ENCODE peak calls at places on chromosome 20, in eight cellular contexts. One of them, this sample, is unnamed.
A peak's percentile ranks its signal among the peaks of the same experiment; 100 is the strongest.

GRCh38 chr20:41373851-41374567 is 7.4 kb upstream of the EMILIN3 start:
- DNase-seq in A549: no peak
- DNase-seq in body of pancreas: no peak
- DNase-seq in esophagus squamous epithelium: no peak
- DNase-seq in tibial nerve: no peak
- DNase-seq in lower leg skin: no peak
- DNase-seq in IMR-90: no peak
- DNase-seq in Peyer's patch: no peak
- DNase-seq in this sample: no peak

GRCh38 chr20:39624316-39624715 is 662.2 kb downstream of the DHX35 start:
- DNase-seq in Peyer's patch: no peak
- DNase-seq in A549: no peak
- DNase-seq in body of pancreas: no peak
- DNase-seq in tibial nerve: no peak
- DNase-seq in lower leg skin: no peak
- DNase-seq in esophagus squamous epithelium: no peak
- DNase-seq in IMR-90: no peak
- DNase-seq in this sample: no peak

GRCh38 chr20:17525650-17526049 is 5.5 kb downstream of the BFSP1 start:
- DNase-seq in Peyer's patch: no peak
- DNase-seq in IMR-90: no peak
- DNase-seq in lower leg skin: peak; percentile 40
- DNase-seq in body of pancreas: peak; percentile 44
- DNase-seq in A549: peak; percentile 75
- DNase-seq in esophagus squamous epithelium: no peak
- DNase-seq in tibial nerve: no peak
- DNase-seq in this sample: no peak

GRCh38 chr20:20237093-20237959 is 130.6 kb upstream of the INSM1 start:
- DNase-seq in esophagus squamous epithelium: no peak
- DNase-seq in Peyer's patch: no peak
- DNase-seq in lower leg skin: no peak
- DNase-seq in A549: peak; percentile 40
- DNase-seq in tibial nerve: no peak
- DNase-seq in body of pancreas: peak; percentile 49
- DNase-seq in IMR-90: peak; percentile 14
- DNase-seq in this sample: peak; percentile 52

GRCh38 chr20:10034717-10035571 is at the start of gene ANKEF1:
- DNase-seq in esophagus squamous epithelium: peak; percentile 11
- DNase-seq in Peyer's patch: peak; percentile 95
- DNase-seq in IMR-90: peak; percentile 2
- DNase-seq in A549: peak; percentile 91
- DNase-seq in body of pancreas: peak; percentile 95
- DNase-seq in tibial nerve: peak; percentile 18
- DNase-seq in lower leg skin: peak; percentile 87
- DNase-seq in this sample: peak; percentile 84

GRCh38 chr20:33719277-33719988 is 677 bp downstream of the PXMP4 start:
- DNase-seq in Peyer's patch: no peak
- DNase-seq in A549: no peak
- DNase-seq in tibial nerve: no peak
- DNase-seq in esophagus squamous epithelium: no peak
- DNase-seq in lower leg skin: no peak
- DNase-seq in body of pancreas: no peak
- DNase-seq in IMR-90: no peak
- DNase-seq in this sample: no peak

GRCh38 chr20:8215516-8215915 is 83.5 kb downstream of the PLCB1 start:
- DNase-seq in esophagus squamous epithelium: no peak
- DNase-seq in Peyer's patch: no peak
- DNase-seq in lower leg skin: no peak
- DNase-seq in tibial nerve: no peak
- DNase-seq in IMR-90: peak; percentile 83
- DNase-seq in A549: no peak
- DNase-seq in body of pancreas: no peak
- DNase-seq in this sample: no peak

GRCh38 chr20:10511166-10511506 is 76.0 kb downstream of the SLX4IP start:
- DNase-seq in esophagus squamous epithelium: no peak
- DNase-seq in tibial nerve: no peak
- DNase-seq in lower leg skin: no peak
- DNase-seq in body of pancreas: no peak
- DNase-seq in IMR-90: no peak
- DNase-seq in Peyer's patch: no peak
- DNase-seq in A549: no peak
- DNase-seq in this sample: no peak

GRCh38 chr20:40223818-40224217 is 465.2 kb downstream of the MAFB start:
- DNase-seq in body of pancreas: no peak
- DNase-seq in A549: no peak
- DNase-seq in lower leg skin: no peak
- DNase-seq in Peyer's patch: no peak
- DNase-seq in esophagus squamous epithelium: no peak
- DNase-seq in tibial nerve: no peak
- DNase-seq in IMR-90: no peak
- DNase-seq in this sample: no peak

GRCh38 chr20:59961423-59961822 is 3.2 kb downstream of the CDH26 start:
- DNase-seq in lower leg skin: no peak
- DNase-seq in body of pancreas: no peak
- DNase-seq in esophagus squamous epithelium: no peak
- DNase-seq in Peyer's patch: no peak
- DNase-seq in IMR-90: no peak
- DNase-seq in A549: no peak
- DNase-seq in tibial nerve: no peak
- DNase-seq in this sample: no peak
- TF ChIP-seq POLR2A in lower leg skin: no peak
- TF ChIP-seq POLR2A in body of pancreas: no peak
- TF ChIP-seq POLR2A in esophagus squamous epithelium: no peak
- TF ChIP-seq POLR2A in Peyer's patch: no peak
- TF ChIP-seq POLR2A in IMR-90: no peak
- TF ChIP-seq POLR2A in A549: no peak
- TF ChIP-seq POLR2A in tibial nerve: no peak
- TF ChIP-seq POLR2A in this sample: no peak

DNA sequence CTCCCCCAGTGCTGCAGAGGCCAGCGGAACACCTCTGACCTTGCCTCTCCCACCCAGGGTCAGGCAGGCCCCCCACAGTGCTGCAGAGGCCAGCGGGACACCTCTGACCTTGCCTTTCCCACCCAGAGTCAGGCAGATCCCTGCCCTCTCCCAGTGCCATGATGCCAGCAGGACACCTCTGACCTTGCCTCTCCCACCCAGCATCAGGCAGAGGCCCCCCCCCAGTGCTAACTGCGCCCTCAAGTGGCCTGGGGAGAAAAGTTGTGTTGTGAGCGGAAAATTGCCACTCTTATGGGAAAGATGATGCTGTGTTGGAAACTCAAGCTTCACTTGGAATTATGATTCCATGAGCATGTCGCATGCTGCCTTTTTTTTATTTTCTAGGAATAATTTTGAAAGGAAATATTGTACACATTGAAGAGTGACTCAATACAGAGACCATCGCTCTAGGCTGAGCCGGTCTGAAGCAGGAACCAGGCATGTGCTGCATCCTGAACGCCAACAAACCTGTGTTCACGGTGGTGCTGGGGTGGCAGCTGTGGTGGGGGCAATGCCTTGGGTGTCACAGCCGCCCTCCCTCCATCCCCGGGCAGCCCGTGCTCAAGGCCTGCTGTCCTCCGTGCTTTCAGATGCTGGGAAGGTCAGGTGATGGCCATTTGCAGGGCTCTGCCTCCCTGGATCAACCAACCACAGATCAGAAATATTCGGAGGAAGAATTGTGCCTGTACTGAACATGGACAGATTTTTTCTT is 98.6 kb downstream of the CDH4 start:
- DNase-seq in esophagus squamous epithelium: no peak
- DNase-seq in lower leg skin: no peak
- DNase-seq in Peyer's patch: no peak
- DNase-seq in A549: no peak
- DNase-seq in tibial nerve: no peak
- DNase-seq in body of pancreas: no peak
- DNase-seq in IMR-90: no peak
- DNase-seq in this sample: no peak
- TF ChIP-seq CTCF in esophagus squamous epithelium: no peak
- TF ChIP-seq CTCF in lower leg skin: no peak
- TF ChIP-seq CTCF in Peyer's patch: no peak
- TF ChIP-seq CTCF in A549: no peak
- TF ChIP-seq CTCF in tibial nerve: no peak
- TF ChIP-seq CTCF in body of pancreas: no peak
- TF ChIP-seq CTCF in IMR-90: no peak
- TF ChIP-seq CTCF in this sample: no peak

GRCh38 chr20:58243653-58244410 is 15.4 kb upstream of the ANKRD60 start:
- DNase-seq in Peyer's patch: no peak
- DNase-seq in A549: no peak
- DNase-seq in lower leg skin: peak; percentile 31
- DNase-seq in tibial nerve: no peak
- DNase-seq in IMR-90: peak; percentile 60
- DNase-seq in body of pancreas: no peak
- DNase-seq in esophagus squamous epithelium: no peak
- DNase-seq in this sample: no peak
- TF ChIP-seq POLR2A in Peyer's patch: no peak
- TF ChIP-seq POLR2A in A549: no peak
- TF ChIP-seq POLR2A in lower leg skin: no peak
- TF ChIP-seq POLR2A in tibial nerve: no peak
- TF ChIP-seq POLR2A in IMR-90: no peak
- TF ChIP-seq POLR2A in body of pancreas: no peak
- TF ChIP-seq POLR2A in esophagus squamous epithelium: no peak
- TF ChIP-seq POLR2A in this sample: no peak

DNA sequence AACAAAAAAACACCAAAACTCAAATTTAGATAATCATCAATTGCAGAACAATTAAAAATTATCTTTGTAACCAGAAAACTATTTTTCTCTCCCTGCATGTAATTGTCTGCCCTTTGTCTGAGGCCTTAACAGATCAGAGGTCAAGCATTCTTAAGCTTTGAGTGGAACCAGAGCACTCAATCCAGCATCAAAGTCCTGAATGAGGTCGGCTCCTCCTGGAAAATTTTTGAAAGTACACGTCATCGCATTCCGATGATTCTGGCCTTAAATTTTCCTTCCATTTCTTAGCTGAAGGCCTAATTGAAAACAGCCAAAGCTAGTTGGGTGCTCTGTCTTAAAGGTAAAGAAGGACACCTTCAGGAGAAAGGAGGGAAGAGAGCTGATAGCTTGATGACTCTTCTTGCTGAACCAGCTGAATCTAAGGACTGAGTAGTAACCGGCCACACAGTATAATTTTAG is 510.2 kb upstream of the SULF2 start:
- DNase-seq in tibial nerve: no peak
- DNase-seq in esophagus squamous epithelium: no peak
- DNase-seq in lower leg skin: no peak
- DNase-seq in A549: peak; percentile 88
- DNase-seq in body of pancreas: no peak
- DNase-seq in Peyer's patch: no peak
- DNase-seq in IMR-90: peak; percentile 94
- DNase-seq in this sample: no peak
- TF ChIP-seq CTCF in tibial nerve: peak; percentile 18
- TF ChIP-seq CTCF in esophagus squamous epithelium: peak; percentile 22
- TF ChIP-seq CTCF in lower leg skin: no peak
- TF ChIP-seq CTCF in A549: peak; percentile 75
- TF ChIP-seq CTCF in body of pancreas: peak; percentile 18
- TF ChIP-seq CTCF in Peyer's patch: no peak
- TF ChIP-seq CTCF in IMR-90: peak; percentile 53
- TF ChIP-seq CTCF in this sample: no peak

GRCh38 chr20:57385940-57386339 is 5.3 kb upstream of the RBM38 start:
- DNase-seq in IMR-90: no peak
- DNase-seq in body of pancreas: no peak
- DNase-seq in esophagus squamous epithelium: no peak
- DNase-seq in A549: no peak
- DNase-seq in lower leg skin: peak; percentile 48
- DNase-seq in tibial nerve: no peak
- DNase-seq in Peyer's patch: no peak
- DNase-seq in this sample: no peak

GRCh38 chr20:57387945-57388351 is 3.2 kb upstream of the RBM38 start:
- DNase-seq in body of pancreas: no peak
- DNase-seq in tibial nerve: no peak
- DNase-seq in lower leg skin: peak; percentile 81
- DNase-seq in A549: no peak
- DNase-seq in esophagus squamous epithelium: no peak
- DNase-seq in IMR-90: no peak
- DNase-seq in Peyer's patch: no peak
- DNase-seq in this sample: no peak

GRCh38 chr20:57388953-57389694 is 2.1 kb upstream of the RBM38 start:
- DNase-seq in IMR-90: peak; percentile 15
- DNase-seq in tibial nerve: peak; percentile 68
- DNase-seq in esophagus squamous epithelium: peak; percentile 34
- DNase-seq in Peyer's patch: peak; percentile 90
- DNase-seq in body of pancreas: peak; percentile 89
- DNase-seq in A549: no peak
- DNase-seq in lower leg skin: peak; percentile 95
- DNase-seq in this sample: peak; percentile 80

GRCh38 chr20:57386762-57387161 is 4.4 kb upstream of the RBM38 start:
- DNase-seq in Peyer's patch: no peak
- DNase-seq in tibial nerve: no peak
- DNase-seq in esophagus squamous epithelium: no peak
- DNase-seq in body of pancreas: no peak
- DNase-seq in IMR-90: no peak
- DNase-seq in lower leg skin: peak; percentile 64
- DNase-seq in A549: no peak
- DNase-seq in this sample: no peak

GRCh38 chr20:57387463-57387862 is 3.7 kb upstream of the RBM38 start:
- DNase-seq in esophagus squamous epithelium: no peak
- DNase-seq in A549: no peak
- DNase-seq in body of pancreas: no peak
- DNase-seq in Peyer's patch: peak; percentile 45
- DNase-seq in lower leg skin: no peak
- DNase-seq in IMR-90: no peak
- DNase-seq in tibial nerve: no peak
- DNase-seq in this sample: no peak
- TF ChIP-seq POLR2A in esophagus squamous epithelium: no peak
- TF ChIP-seq POLR2A in A549: no peak
- TF ChIP-seq POLR2A in body of pancreas: no peak
- TF ChIP-seq POLR2A in Peyer's patch: no peak
- TF ChIP-seq POLR2A in lower leg skin: no peak
- TF ChIP-seq POLR2A in IMR-90: no peak
- TF ChIP-seq POLR2A in tibial nerve: no peak
- TF ChIP-seq POLR2A in this sample: no peak

DNA sequence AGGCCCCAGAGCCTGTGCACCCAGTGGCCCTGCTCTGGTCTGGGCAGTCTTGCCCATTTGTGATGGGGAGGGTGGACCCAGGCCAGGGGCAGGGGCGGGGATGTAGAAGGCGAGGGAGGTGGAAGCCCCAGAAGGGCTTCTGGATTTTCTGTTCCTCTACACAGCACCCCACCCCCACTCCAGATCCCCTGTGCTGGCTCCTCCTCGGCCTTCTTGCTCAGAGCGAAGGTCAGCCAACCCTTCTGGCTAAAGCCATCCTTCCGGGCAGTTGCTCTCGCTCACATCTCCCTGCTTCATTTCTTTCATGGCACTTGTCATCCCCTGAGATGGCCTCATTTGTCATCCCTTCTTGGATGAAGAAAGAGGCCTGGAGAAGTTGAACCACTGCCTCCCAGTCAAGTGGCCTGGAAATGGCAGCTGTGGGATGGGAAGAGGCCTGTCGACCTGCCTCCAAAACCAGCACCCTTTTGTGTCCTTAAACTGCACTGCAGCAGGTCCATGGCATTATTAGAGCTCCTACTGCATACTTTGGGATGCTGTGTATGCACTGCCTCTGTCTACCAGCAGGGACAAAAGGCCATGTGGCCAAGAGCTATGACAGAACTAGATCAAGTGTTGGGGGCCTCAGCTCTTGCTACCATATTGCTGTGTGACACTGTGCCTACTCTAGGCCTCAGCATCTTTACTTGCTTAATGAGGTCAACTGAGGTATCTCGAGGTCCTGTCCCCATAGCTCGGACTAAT is 19.9 kb downstream of the PEDS1 start:
- DNase-seq in lower leg skin: no peak
- DNase-seq in A549: no peak
- DNase-seq in esophagus squamous epithelium: no peak
- DNase-seq in body of pancreas: no peak
- DNase-seq in IMR-90: no peak
- DNase-seq in Peyer's patch: no peak
- DNase-seq in tibial nerve: no peak
- DNase-seq in this sample: peak; percentile 62
- TF ChIP-seq CTCF in lower leg skin: no peak
- TF ChIP-seq CTCF in A549: no peak
- TF ChIP-seq CTCF in esophagus squamous epithelium: peak; percentile 20
- TF ChIP-seq CTCF in body of pancreas: no peak
- TF ChIP-seq CTCF in IMR-90: no peak
- TF ChIP-seq CTCF in Peyer's patch: no peak
- TF ChIP-seq CTCF in tibial nerve: no peak
- TF ChIP-seq CTCF in this sample: no peak

GRCh38 chr20:58980711-58981563 is at the start of gene NELFCD:
- DNase-seq in A549: peak; percentile 90
- DNase-seq in esophagus squamous epithelium: no peak
- DNase-seq in lower leg skin: peak; percentile 96
- DNase-seq in IMR-90: peak; percentile 73
- DNase-seq in body of pancreas: peak; percentile 91
- DNase-seq in tibial nerve: peak; percentile 80
- DNase-seq in Peyer's patch: peak; percentile 96
- DNase-seq in this sample: peak; percentile 88
- TF ChIP-seq POLR2A in A549: peak; percentile 64
- TF ChIP-seq POLR2A in esophagus squamous epithelium: peak; percentile 41
- TF ChIP-seq POLR2A in lower leg skin: no peak
- TF ChIP-seq POLR2A in IMR-90: peak; percentile 60
- TF ChIP-seq POLR2A in body of pancreas: peak; percentile 79
- TF ChIP-seq POLR2A in tibial nerve: peak; percentile 51
- TF ChIP-seq POLR2A in Peyer's patch: peak; percentile 36
- TF ChIP-seq POLR2A in this sample: no peak

This sample was measured in testis.